ENCODE peak calls at places on chromosomes 6 and 20, in eight cellular contexts. T is NAMALWA; S is activated CD8-positive, alpha-beta memory T cell treated with anti-CD3 and anti-CD28 coated beads, Interleukin-2, amount 10 ng/mL, durations not matched to agents 7 days and 5 days; F is CD8-positive, alpha-beta memory T cell; V is stimulated activated CD8-positive, alpha-beta memory T cell treated with anti-CD3 and anti-CD28 coated beads, Interleukin-2, amount 100 ng/mL, for 1 hour; N is hippocampal formation; Y is GM03348; B is NCI-H2081. O is an unnamed sample.

GRCh38 chr6:45663181-45664180 is 285.7 kb upstream of the SUPT3H start:
- DNase-seq in T (no peak), S (peak), F (peak), V (no peak), N (peak), Y (no peak), B (no peak), O (no peak)

GRCh38 chr20:4087923-4088322 is 72.6 kb upstream of the RNF24 start:
- DNase-seq in T (no peak), S (no peak), F (no peak), V (no peak), N (no peak), Y (no peak), B (no peak), O (no peak)

GRCh38 chr6:106413722-106414121 is 53.2 kb downstream of the CRYBG1 start:
- DNase-seq in T (no peak), S (no peak), F (no peak), V (no peak), N (no peak), Y (no peak), B (no peak), O (no peak)

GRCh38 chr6:33722103-33722646 is 10.7 kb upstream of the UQCC2 start:
- DNase-seq in T (no peak), S (no peak), F (no peak), V (no peak), N (no peak), Y (no peak), B (no peak), O (no peak)

GRCh38 chr6:82088978-82089855 is 158.3 kb downstream of the IBTK start:
- DNase-seq in T (no peak), S (no peak), F (no peak), V (no peak), N (no peak), Y (no peak), B (no peak), O (no peak)

GRCh38 chr6:82182756-82183155 is 64.8 kb downstream of the IBTK start:
- DNase-seq in T (no peak), S (no peak), F (no peak), V (no peak), N (no peak), Y (peak), B (no peak), O (no peak)

GRCh38 chr20:61768926-61769832 is 296.5 kb downstream of the TAF4 start:
- DNase-seq in T (no peak), S (no peak), F (no peak), V (no peak), N (no peak), Y (no peak), B (no peak), O (no peak)

GRCh38 chr6:143564484-143565017 is 53.0 kb upstream of the FUCA2 start:
- DNase-seq in T (no peak), S (no peak), F (no peak), V (no peak), N (no peak), Y (no peak), B (no peak), O (no peak)

GRCh38 chr6:115120394-115120793 is 777.6 kb upstream of the HS3ST5 start:
- DNase-seq in T (no peak), S (no peak), F (no peak), V (no peak), N (no peak), Y (no peak), B (peak), O (no peak)

GRCh38 chr6:131362070-131362469 is 211.0 kb upstream of the ARG1 start:
- DNase-seq in T (no peak), S (no peak), F (no peak), V (no peak), N (no peak), Y (peak), B (no peak), O (no peak)

GRCh38 chr6:106114492-106114891 is 28.4 kb downstream of the PRDM1 start:
- DNase-seq in T (no peak), S (peak), F (peak), V (no peak), N (no peak), Y (no peak), B (no peak), O (peak)

GRCh38 chr6:135300576-135300975 is 119.5 kb downstream of the MYB start:
- DNase-seq in T (no peak), S (no peak), F (no peak), V (no peak), N (no peak), Y (peak), B (no peak), O (no peak)

GRCh38 chr6:169828176-169828575 is 76.8 kb downstream of the ERMARD start:
- DNase-seq in T (no peak), S (peak), F (no peak), V (no peak), N (no peak), Y (no peak), B (no peak), O (no peak)

GRCh38 chr6:166419268-166419667 is 36.5 kb upstream of the MPC1 start:
- DNase-seq in T (no peak), S (peak), F (peak), V (peak), N (no peak), Y (no peak), B (no peak), O (no peak)

GRCh38 chr6:4320860-4321259 is 185.5 kb upstream of the ECI2 start:
- DNase-seq in T (no peak), S (no peak), F (no peak), V (no peak), N (no peak), Y (peak), B (peak), O (no peak)

GRCh38 chr6:55174211-55175013 is at the start of gene HCRTR2:
- DNase-seq in T (no peak), S (no peak), F (no peak), V (no peak), N (no peak), Y (peak), B (no peak), O (peak)

GRCh38 chr20:36543187-36544133 is 2.1 kb downstream of the MYL9 start:
- DNase-seq in T (no peak), S (no peak), F (no peak), V (no peak), N (no peak), Y (peak), B (no peak), O (no peak)

GRCh38 chr6:132780770-132781371 is 17.6 kb downstream of the SLC18B1 start:
- DNase-seq in T (peak), S (no peak), F (no peak), V (no peak), N (no peak), Y (peak), B (no peak), O (no peak)

GRCh38 chr6:156347251-156348049 is 429.7 kb upstream of the ARID1B start:
- DNase-seq in T (no peak), S (no peak), F (no peak), V (no peak), N (no peak), Y (no peak), B (no peak), O (no peak)

GRCh38 chr6:53573299-53573698 is 28.4 kb upstream of the GCLC start:
- DNase-seq in T (no peak), S (no peak), F (no peak), V (no peak), N (no peak), Y (no peak), B (no peak), O (no peak)

GRCh38 chr20:1012359-1013168 is 10.5 kb upstream of the RSPO4 start:
- DNase-seq in T (no peak), S (no peak), F (no peak), V (no peak), N (no peak), Y (no peak), B (no peak), O (no peak)

GRCh38 chr20:49228676-49229075 is 9.5 kb downstream of the DDX27 start:
- DNase-seq in T (no peak), S (no peak), F (no peak), V (no peak), N (no peak), Y (no peak), B (peak), O (no peak)

GRCh38 chr6:108581237-108581931 is 20.7 kb downstream of the FOXO3 start:
- DNase-seq in T (no peak), S (no peak), F (no peak), V (no peak), N (no peak), Y (peak), B (no peak), O (peak)